ENCODE peak calls at places on chromosomes 4 and X, in five cellular contexts. One of them, this sample, is unnamed.

GRCh38 chr4:11483076-11483475 is 54.4 kb upstream of the HS3ST1 start:
- DNase-seq in bronchial epithelial cell: peak; percentile 76
- DNase-seq in BJ: no peak
- DNase-seq in IMR-90: no peak
- DNase-seq in tibial artery: no peak
- DNase-seq in this sample: no peak

GRCh38 chr4:186979966-186980745 is 256.5 kb upstream of the FAT1 start:
- DNase-seq in tibial artery: no peak
- DNase-seq in BJ: no peak
- DNase-seq in IMR-90: peak; percentile 66
- DNase-seq in bronchial epithelial cell: no peak
- DNase-seq in this sample: no peak

GRCh38 chr4:164802301-164802700 is 48.4 kb downstream of the SMIM31 start:
- DNase-seq in bronchial epithelial cell: no peak
- DNase-seq in tibial artery: no peak
- DNase-seq in IMR-90: no peak
- DNase-seq in BJ: no peak
- DNase-seq in this sample: no peak

GRCh38 chrX:53681661-53682060 is 4.9 kb downstream of the HUWE1 start:
- DNase-seq in bronchial epithelial cell: peak; percentile 65
- DNase-seq in IMR-90: peak; percentile 14
- DNase-seq in tibial artery: no peak
- DNase-seq in BJ: no peak
- DNase-seq in this sample: no peak

GRCh38 chr4:138367942-138368341 is 125.8 kb upstream of the SLC7A11 start:
- DNase-seq in bronchial epithelial cell: no peak
- DNase-seq in BJ: no peak
- DNase-seq in tibial artery: no peak
- DNase-seq in IMR-90: no peak
- DNase-seq in this sample: no peak

GRCh38 chr4:8278421-8279287 is 9.1 kb downstream of the HTRA3 start:
- DNase-seq in tibial artery: no peak
- DNase-seq in IMR-90: peak; percentile 93
- DNase-seq in bronchial epithelial cell: peak; percentile 49
- DNase-seq in BJ: peak; percentile 59
- DNase-seq in this sample: no peak

GRCh38 chr4:82428526-82428968 is 1.7 kb downstream of the HNRNPDL start:
- DNase-seq in IMR-90: no peak
- DNase-seq in tibial artery: no peak
- DNase-seq in BJ: no peak
- DNase-seq in bronchial epithelial cell: no peak
- DNase-seq in this sample: no peak

GRCh38 chr4:43337707-43338106 is 445.2 kb downstream of the GRXCR1 start:
- DNase-seq in BJ: no peak
- DNase-seq in bronchial epithelial cell: peak; percentile 79
- DNase-seq in tibial artery: no peak
- DNase-seq in IMR-90: peak; percentile 63
- DNase-seq in this sample: no peak

GRCh38 chr4:129988957-129989356 is 893.0 kb downstream of the C4orf33 start:
- DNase-seq in IMR-90: no peak
- DNase-seq in bronchial epithelial cell: no peak
- DNase-seq in tibial artery: no peak
- DNase-seq in BJ: no peak
- DNase-seq in this sample: no peak

GRCh38 chr4:139223682-139224317 is 46.8 kb upstream of the ELF2 start:
- DNase-seq in IMR-90: peak; percentile 76
- DNase-seq in BJ: no peak
- DNase-seq in bronchial epithelial cell: peak; percentile 92
- DNase-seq in tibial artery: peak; percentile 45
- DNase-seq in this sample: no peak

GRCh38 chr4:97116511-97116910 is 1026.8 kb downstream of the STPG2 start:
- DNase-seq in IMR-90: no peak
- DNase-seq in tibial artery: no peak
- DNase-seq in bronchial epithelial cell: no peak
- DNase-seq in BJ: no peak
- DNase-seq in this sample: no peak

GRCh38 chr4:42412251-42412650 is 15.0 kb downstream of the SHISA3 start:
- DNase-seq in bronchial epithelial cell: peak; percentile 72
- DNase-seq in tibial artery: no peak
- DNase-seq in BJ: peak; percentile 53
- DNase-seq in IMR-90: peak; percentile 90
- DNase-seq in this sample: no peak

GRCh38 chr4:10347281-10347795 is 109.9 kb downstream of the ZNF518B start:
- DNase-seq in BJ: no peak
- DNase-seq in tibial artery: no peak
- DNase-seq in IMR-90: no peak
- DNase-seq in bronchial epithelial cell: no peak
- DNase-seq in this sample: no peak

GRCh38 chr4:180060159-180060889 is 2182.9 kb upstream of the TENM3 start:
- DNase-seq in BJ: no peak
- DNase-seq in bronchial epithelial cell: peak; percentile 23
- DNase-seq in tibial artery: no peak
- DNase-seq in IMR-90: peak; percentile 37
- DNase-seq in this sample: no peak

GRCh38 chr4:76342191-76342590 is 35.7 kb downstream of the STBD1 start:
- DNase-seq in IMR-90: no peak
- DNase-seq in tibial artery: no peak
- DNase-seq in bronchial epithelial cell: no peak
- DNase-seq in BJ: no peak
- DNase-seq in this sample: no peak

GRCh38 chr4:2790583-2791517 is 2.0 kb upstream of the SH3BP2 start:
- DNase-seq in bronchial epithelial cell: no peak
- DNase-seq in BJ: no peak
- DNase-seq in IMR-90: no peak
- DNase-seq in tibial artery: peak; percentile 21
- DNase-seq in this sample: no peak

GRCh38 chr4:89486042-89486441 is 178.4 kb upstream of the GPRIN3 start:
- DNase-seq in IMR-90: peak; percentile 55
- DNase-seq in BJ: no peak
- DNase-seq in tibial artery: no peak
- DNase-seq in bronchial epithelial cell: peak; percentile 23
- DNase-seq in this sample: no peak

GRCh38 chr4:155667538-155668511 is 1.2 kb downstream of the GUCY1A1 start:
- DNase-seq in BJ: no peak
- DNase-seq in tibial artery: peak; percentile 25
- DNase-seq in bronchial epithelial cell: no peak
- DNase-seq in IMR-90: peak; percentile 27
- DNase-seq in this sample: no peak

GRCh38 chrX:21586001-21586400 is 72.1 kb downstream of the KLHL34 start:
- DNase-seq in tibial artery: no peak
- DNase-seq in bronchial epithelial cell: no peak
- DNase-seq in BJ: no peak
- DNase-seq in IMR-90: peak; percentile 3
- DNase-seq in this sample: no peak

GRCh38 chr4:123088521-123088920 is 166.1 kb upstream of the NUDT6 start:
- DNase-seq in tibial artery: no peak
- DNase-seq in bronchial epithelial cell: no peak
- DNase-seq in IMR-90: no peak
- DNase-seq in BJ: no peak
- DNase-seq in this sample: no peak

GRCh38 chr4:15197005-15197404 is 194.7 kb downstream of the CPEB2 start:
- DNase-seq in BJ: no peak
- DNase-seq in IMR-90: peak; percentile 28
- DNase-seq in bronchial epithelial cell: peak; percentile 27
- DNase-seq in tibial artery: no peak
- DNase-seq in this sample: no peak

GRCh38 chr4:127604949-127605709 is 27.6 kb upstream of the INTU start:
- DNase-seq in BJ: no peak
- DNase-seq in tibial artery: no peak
- DNase-seq in IMR-90: peak; percentile 48
- DNase-seq in bronchial epithelial cell: peak; percentile 54
- DNase-seq in this sample: no peak

GRCh38 chr4:26468977-26469376 is 21.3 kb downstream of the CCKAR start:
- DNase-seq in bronchial epithelial cell: no peak
- DNase-seq in IMR-90: no peak
- DNase-seq in tibial artery: no peak
- DNase-seq in BJ: no peak
- DNase-seq in this sample: no peak

GRCh38 chr4:121597346-121597934 is 99.3 kb downstream of the ANXA5 start:
- DNase-seq in BJ: no peak
- DNase-seq in tibial artery: no peak
- DNase-seq in bronchial epithelial cell: peak; percentile 85
- DNase-seq in IMR-90: peak; percentile 5
- DNase-seq in this sample: no peak

GRCh38 chr4:168925789-168926490 is 84.1 kb downstream of the CBR4 start:
- DNase-seq in tibial artery: no peak
- DNase-seq in BJ: no peak
- DNase-seq in bronchial epithelial cell: no peak
- DNase-seq in IMR-90: no peak
- DNase-seq in this sample: no peak

GRCh38 chr4:168924648-168925047 is 85.4 kb downstream of the CBR4 start:
- DNase-seq in tibial artery: no peak
- DNase-seq in BJ: no peak
- DNase-seq in bronchial epithelial cell: no peak
- DNase-seq in IMR-90: no peak
- DNase-seq in this sample: no peak

GRCh38 chr4:168920438-168921081 is 89.5 kb downstream of the CBR4 start:
- DNase-seq in bronchial epithelial cell: no peak
- DNase-seq in tibial artery: no peak
- DNase-seq in BJ: no peak
- DNase-seq in IMR-90: no peak
- DNase-seq in this sample: no peak

GRCh38 chr4:168919706-168920324 is 90.2 kb downstream of the CBR4 start:
- DNase-seq in BJ: no peak
- DNase-seq in tibial artery: no peak
- DNase-seq in bronchial epithelial cell: no peak
- DNase-seq in IMR-90: no peak
- DNase-seq in this sample: no peak

DNA sequence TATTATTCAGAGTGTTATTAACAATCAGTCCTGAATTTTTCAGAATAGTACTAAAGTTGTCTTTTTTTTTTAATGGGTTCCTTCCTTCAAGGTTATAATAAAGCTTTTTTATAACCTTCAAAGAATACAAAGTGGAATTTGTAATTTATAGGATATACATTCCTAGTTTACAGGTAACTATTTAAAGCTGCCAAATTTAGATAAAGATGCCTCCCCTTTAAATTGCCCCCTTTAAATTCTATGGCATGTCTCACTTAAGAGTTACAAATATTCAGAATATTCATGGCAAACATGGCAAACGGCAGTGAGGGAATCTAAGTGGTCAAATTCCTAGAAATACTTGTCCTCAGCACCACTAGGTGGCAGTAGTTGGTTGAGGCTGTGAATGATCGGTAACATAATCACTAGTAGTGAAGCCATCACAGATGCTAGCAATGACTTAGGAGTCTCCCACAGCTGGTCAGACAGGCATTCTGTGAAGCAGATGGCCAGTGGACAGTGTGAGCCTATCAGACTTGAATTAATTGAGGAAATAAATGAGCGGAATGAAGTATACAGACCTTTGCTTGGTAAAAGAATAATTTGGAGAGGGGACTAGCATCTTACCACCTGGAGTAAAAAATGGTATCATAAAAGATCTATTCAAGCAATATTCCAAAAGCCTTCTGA is 86.4 kb downstream of the CBR4 start:
- DNase-seq in bronchial epithelial cell: peak; percentile 58
- DNase-seq in tibial artery: peak; percentile 51
- DNase-seq in IMR-90: peak; percentile 86
- DNase-seq in BJ: peak; percentile 33
- DNase-seq in this sample: peak; percentile 46
- H3K36me3 ChIP-seq in bronchial epithelial cell: peaks cover 20% of the 10 kb centered on the region
- H3K36me3 ChIP-seq in tibial artery: peaks cover 96% of the 10 kb centered on the region
- H3K36me3 ChIP-seq in IMR-90: peaks cover 46% of the 10 kb centered on the region
- H3K36me3 ChIP-seq in BJ: peaks cover 11% of the 10 kb centered on the region
- H3K36me3 ChIP-seq in this sample: no peaks in the 10 kb centered on the region

DNA sequence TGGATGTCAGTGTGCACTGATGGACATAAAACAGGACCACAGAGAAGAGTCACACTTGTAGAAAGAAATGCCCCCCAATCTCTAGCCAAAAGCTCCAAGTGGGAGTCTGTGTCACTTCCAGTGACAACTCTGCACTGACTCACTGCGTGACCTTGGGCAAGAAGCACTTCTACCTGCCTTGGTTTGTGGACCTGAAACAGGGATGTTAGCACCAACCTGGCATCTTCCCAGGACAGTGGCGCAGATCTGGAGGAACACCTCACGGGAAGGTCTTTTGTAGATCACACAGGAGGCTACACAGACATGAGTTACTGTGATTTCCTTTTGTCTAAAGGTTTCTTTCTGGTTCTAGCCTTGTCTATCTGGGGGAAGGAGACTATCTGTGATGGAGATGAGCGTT is 80.5 kb upstream of the DHRSX start:
- DNase-seq in tibial artery: no peak
- DNase-seq in BJ: no peak
- DNase-seq in bronchial epithelial cell: no peak
- DNase-seq in IMR-90: no peak
- DNase-seq in this sample: no peak
- H3K27me3 ChIP-seq in tibial artery: peaks cover 43% of the 10 kb centered on the region
- H3K27me3 ChIP-seq in BJ: peaks cover 23% of the 10 kb centered on the region
- H3K27me3 ChIP-seq in bronchial epithelial cell: peaks cover 15% of the 10 kb centered on the region
- H3K27me3 ChIP-seq in IMR-90: peaks cover 49% of the 10 kb centered on the region
- H3K27me3 ChIP-seq in this sample: peaks cover 29% of the 10 kb centered on the region

GRCh38 chr4:144734522-144734921 is 88.6 kb downstream of the HHIP start:
- DNase-seq in BJ: peak; percentile 27
- DNase-seq in tibial artery: no peak
- DNase-seq in IMR-90: peak; percentile 72
- DNase-seq in bronchial epithelial cell: peak; percentile 88
- DNase-seq in this sample: no peak
- H3K36me3 ChIP-seq in BJ: no peaks in the 10 kb centered on the region
- H3K36me3 ChIP-seq in tibial artery: no peaks in the 10 kb centered on the region
- H3K36me3 ChIP-seq in IMR-90: no peaks in the 10 kb centered on the region
- H3K36me3 ChIP-seq in bronchial epithelial cell: no peaks in the 10 kb centered on the region
- H3K36me3 ChIP-seq in this sample: no peaks in the 10 kb centered on the region

GRCh38 chr4:80986021-80986420 is 44.5 kb upstream of the BMP3 start:
- DNase-seq in bronchial epithelial cell: no peak
- DNase-seq in IMR-90: no peak
- DNase-seq in tibial artery: no peak
- DNase-seq in BJ: no peak
- DNase-seq in this sample: no peak
- H3K27me3 ChIP-seq in bronchial epithelial cell: no peaks in the 10 kb centered on the region
- H3K27me3 ChIP-seq in IMR-90: peaks cover 3% of the 10 kb centered on the region
- H3K27me3 ChIP-seq in tibial artery: no peaks in the 10 kb centered on the region
- H3K27me3 ChIP-seq in BJ: no peaks in the 10 kb centered on the region
- H3K27me3 ChIP-seq in this sample: no peaks in the 10 kb centered on the region

This sample was measured in CD4-positive, alpha-beta memory T cell.